ENCODE peak calls at places on chromosomes 2 and 18, in six cellular contexts. One of them, this sample, is unnamed.

GRCh38 chr2:239469101-239469960 is 68.5 kb upstream of the HDAC4 start:
- DNase-seq in cardiac muscle cell: no peak
- DNase-seq in AG10803: no peak
- DNase-seq in astrocyte of the spinal cord: no peak
- DNase-seq in heart right ventricle: no peak
- DNase-seq in mucosa of descending colon: no peak
- DNase-seq in this sample: no peak

GRCh38 chr2:68714866-68715265 is 19.7 kb upstream of the ARHGAP25 start:
- DNase-seq in cardiac muscle cell: no peak
- DNase-seq in AG10803: no peak
- DNase-seq in astrocyte of the spinal cord: no peak
- DNase-seq in heart right ventricle: peak
- DNase-seq in mucosa of descending colon: peak
- DNase-seq in this sample: no peak

GRCh38 chr18:57887984-57888383 is 84.9 kb upstream of the ATP8B1 start:
- DNase-seq in cardiac muscle cell: no peak
- DNase-seq in AG10803: no peak
- DNase-seq in astrocyte of the spinal cord: no peak
- DNase-seq in heart right ventricle: no peak
- DNase-seq in mucosa of descending colon: no peak
- DNase-seq in this sample: no peak

GRCh38 chr2:219509780-219510511 is 4.3 kb upstream of the ASIC4 start:
- DNase-seq in cardiac muscle cell: peak
- DNase-seq in AG10803: peak
- DNase-seq in astrocyte of the spinal cord: peak
- DNase-seq in heart right ventricle: peak
- DNase-seq in mucosa of descending colon: peak
- DNase-seq in this sample: peak

GRCh38 chr18:66495844-66496243 is 108.0 kb downstream of the CDH19 start:
- DNase-seq in cardiac muscle cell: peak
- DNase-seq in AG10803: no peak
- DNase-seq in astrocyte of the spinal cord: peak
- DNase-seq in heart right ventricle: peak
- DNase-seq in mucosa of descending colon: no peak
- DNase-seq in this sample: peak

GRCh38 chr2:128903637-128904036 is 585.0 kb upstream of the HS6ST1 start:
- DNase-seq in cardiac muscle cell: no peak
- DNase-seq in AG10803: no peak
- DNase-seq in astrocyte of the spinal cord: no peak
- DNase-seq in heart right ventricle: no peak
- DNase-seq in mucosa of descending colon: no peak
- DNase-seq in this sample: no peak

GRCh38 chr18:3450358-3451107 is 561 bp downstream of the TGIF1 start:
- DNase-seq in cardiac muscle cell: peak
- DNase-seq in AG10803: peak
- DNase-seq in astrocyte of the spinal cord: peak
- DNase-seq in heart right ventricle: peak
- DNase-seq in mucosa of descending colon: peak
- DNase-seq in this sample: peak

GRCh38 chr2:53452957-53453748 is 314.5 kb upstream of the CHAC2 start:
- DNase-seq in cardiac muscle cell: no peak
- DNase-seq in AG10803: no peak
- DNase-seq in astrocyte of the spinal cord: no peak
- DNase-seq in heart right ventricle: peak
- DNase-seq in mucosa of descending colon: no peak
- DNase-seq in this sample: no peak

GRCh38 chr18:45870419-45870818 is 44.9 kb downstream of the SIGLEC15 start:
- DNase-seq in cardiac muscle cell: no peak
- DNase-seq in AG10803: no peak
- DNase-seq in astrocyte of the spinal cord: no peak
- DNase-seq in heart right ventricle: no peak
- DNase-seq in mucosa of descending colon: no peak
- DNase-seq in this sample: no peak

GRCh38 chr2:26883971-26884370 is 36.0 kb downstream of the DPYSL5 start:
- DNase-seq in cardiac muscle cell: no peak
- DNase-seq in AG10803: no peak
- DNase-seq in astrocyte of the spinal cord: no peak
- DNase-seq in heart right ventricle: no peak
- DNase-seq in mucosa of descending colon: no peak
- DNase-seq in this sample: no peak

GRCh38 chr2:142131016-142131714 is at the start of gene LRP1B:
- DNase-seq in cardiac muscle cell: peak
- DNase-seq in AG10803: peak
- DNase-seq in astrocyte of the spinal cord: peak
- DNase-seq in heart right ventricle: no peak
- DNase-seq in mucosa of descending colon: no peak
- DNase-seq in this sample: peak

GRCh38 chr2:24490674-24491625 is at the start of gene NCOA1:
- DNase-seq in cardiac muscle cell: peak
- DNase-seq in AG10803: peak
- DNase-seq in astrocyte of the spinal cord: peak
- DNase-seq in heart right ventricle: peak
- DNase-seq in mucosa of descending colon: peak
- DNase-seq in this sample: peak

GRCh38 chr18:46338213-46338612 is 234.0 kb downstream of the HAUS1 start:
- DNase-seq in cardiac muscle cell: no peak
- DNase-seq in AG10803: no peak
- DNase-seq in astrocyte of the spinal cord: no peak
- DNase-seq in heart right ventricle: no peak
- DNase-seq in mucosa of descending colon: no peak
- DNase-seq in this sample: no peak

GRCh38 chr2:18423636-18424035 is 136.8 kb downstream of the RDH14 start:
- DNase-seq in cardiac muscle cell: no peak
- DNase-seq in AG10803: no peak
- DNase-seq in astrocyte of the spinal cord: no peak
- DNase-seq in heart right ventricle: no peak
- DNase-seq in mucosa of descending colon: no peak
- DNase-seq in this sample: no peak

GRCh38 chr2:18428516-18428915 is 131.9 kb downstream of the RDH14 start:
- DNase-seq in cardiac muscle cell: no peak
- DNase-seq in AG10803: no peak
- DNase-seq in astrocyte of the spinal cord: no peak
- DNase-seq in heart right ventricle: no peak
- DNase-seq in mucosa of descending colon: no peak
- DNase-seq in this sample: no peak

GRCh38 chr2:18425186-18425585 is 135.3 kb downstream of the RDH14 start:
- DNase-seq in cardiac muscle cell: peak
- DNase-seq in AG10803: no peak
- DNase-seq in astrocyte of the spinal cord: no peak
- DNase-seq in heart right ventricle: no peak
- DNase-seq in mucosa of descending colon: no peak
- DNase-seq in this sample: peak

GRCh38 chr2:18422416-18423165 is 137.9 kb downstream of the RDH14 start:
- DNase-seq in cardiac muscle cell: no peak
- DNase-seq in AG10803: peak
- DNase-seq in astrocyte of the spinal cord: no peak
- DNase-seq in heart right ventricle: no peak
- DNase-seq in mucosa of descending colon: no peak
- DNase-seq in this sample: no peak

DNA sequence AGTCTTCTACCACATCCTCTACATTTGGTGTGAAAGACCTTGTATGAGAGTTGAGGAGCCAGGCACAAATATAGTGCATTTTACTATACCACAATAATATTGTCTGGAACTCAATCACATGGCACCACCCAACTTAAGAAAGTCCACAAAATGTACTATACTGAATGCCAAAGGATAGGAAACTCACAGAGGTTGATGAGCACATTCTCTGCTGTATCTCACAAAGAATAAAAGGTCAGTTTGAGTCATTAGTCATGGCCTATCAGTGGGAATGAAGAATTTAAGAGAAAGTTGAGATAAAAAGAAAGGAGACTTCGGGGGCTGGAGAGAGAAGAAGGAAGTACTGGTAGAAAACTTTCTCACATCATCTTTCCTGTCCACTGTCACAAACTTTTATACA is 134.3 kb downstream of the RDH14 start:
- DNase-seq in cardiac muscle cell: no peak
- DNase-seq in AG10803: no peak
- DNase-seq in astrocyte of the spinal cord: no peak
- DNase-seq in heart right ventricle: no peak
- DNase-seq in mucosa of descending colon: no peak
- DNase-seq in this sample: no peak
- H3K4me3 ChIP-seq in cardiac muscle cell: no peak
- H3K4me3 ChIP-seq in AG10803: no peak
- H3K4me3 ChIP-seq in astrocyte of the spinal cord: no peak
- H3K4me3 ChIP-seq in heart right ventricle: no peak
- H3K4me3 ChIP-seq in mucosa of descending colon: no peak
- H3K4me3 ChIP-seq in this sample: no peak

DNA sequence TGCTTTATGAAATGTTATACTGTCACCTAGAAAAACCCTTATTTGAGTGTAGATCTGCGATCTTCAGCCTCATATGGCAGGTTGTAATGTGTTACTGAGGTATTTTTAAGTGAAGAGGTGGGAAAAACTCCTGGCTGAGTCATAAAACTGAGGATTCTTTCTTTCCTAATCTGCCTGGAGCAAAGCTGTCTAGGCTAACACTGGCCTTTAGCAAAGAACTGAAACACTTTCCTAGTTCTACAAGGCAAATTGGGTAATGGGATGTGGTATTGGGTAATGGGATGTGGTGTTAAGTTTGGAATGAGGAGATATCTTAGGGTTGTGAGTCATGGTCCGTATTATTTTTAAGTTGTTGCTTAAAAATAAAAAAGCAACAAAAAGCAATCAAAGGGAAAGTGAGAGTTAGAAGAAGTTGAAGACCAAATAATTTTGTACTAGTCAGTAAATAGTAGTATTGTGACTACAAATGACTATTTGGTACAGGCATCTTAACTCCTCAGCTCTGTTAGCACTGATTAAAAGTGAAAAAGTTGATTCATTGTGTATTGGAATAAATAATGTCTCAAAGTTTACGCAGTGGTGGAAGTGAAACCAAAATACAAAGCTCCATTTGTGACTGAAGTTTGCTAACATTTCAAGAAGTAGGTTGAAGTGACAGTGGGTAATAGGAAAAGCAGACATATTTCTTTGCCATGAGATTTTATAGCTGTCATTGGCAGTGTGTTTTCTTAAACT is 216.8 kb downstream of the CAMKMT start:
- DNase-seq in cardiac muscle cell: peak
- DNase-seq in AG10803: peak
- DNase-seq in astrocyte of the spinal cord: peak
- DNase-seq in heart right ventricle: no peak
- DNase-seq in mucosa of descending colon: no peak
- DNase-seq in this sample: peak
- H3K4me3 ChIP-seq in cardiac muscle cell: no peak
- H3K4me3 ChIP-seq in AG10803: no peak
- H3K4me3 ChIP-seq in astrocyte of the spinal cord: no peak
- H3K4me3 ChIP-seq in heart right ventricle: no peak
- H3K4me3 ChIP-seq in mucosa of descending colon: no peak
- H3K4me3 ChIP-seq in this sample: peak

GRCh38 chr2:47321006-47321405 is 82.0 kb upstream of the MSH2 start:
- DNase-seq in cardiac muscle cell: no peak
- DNase-seq in AG10803: no peak
- DNase-seq in astrocyte of the spinal cord: no peak
- DNase-seq in heart right ventricle: no peak
- DNase-seq in mucosa of descending colon: no peak
- DNase-seq in this sample: no peak
- H3K4me3 ChIP-seq in cardiac muscle cell: no peak
- H3K4me3 ChIP-seq in AG10803: no peak
- H3K4me3 ChIP-seq in astrocyte of the spinal cord: no peak
- H3K4me3 ChIP-seq in heart right ventricle: no peak
- H3K4me3 ChIP-seq in mucosa of descending colon: no peak
- H3K4me3 ChIP-seq in this sample: no peak

DNA sequence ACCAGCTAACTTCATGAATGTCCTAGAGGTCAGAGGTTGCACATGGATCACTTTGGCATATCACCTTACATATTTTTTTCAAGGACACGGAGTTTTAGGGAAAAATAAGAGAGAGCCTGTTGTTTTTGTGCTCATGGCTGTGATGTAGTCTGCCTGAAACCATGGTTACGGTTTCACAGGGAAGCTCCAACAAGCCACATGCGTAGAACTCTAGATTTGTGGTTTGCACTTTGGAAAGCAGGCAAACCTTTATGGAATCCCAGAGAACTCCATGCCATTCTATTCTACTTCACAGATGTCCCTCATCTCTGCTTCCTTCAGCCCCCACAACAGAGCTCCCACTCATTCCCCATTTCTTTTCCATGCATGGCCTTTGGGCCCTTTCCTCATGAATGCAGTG is 2.1 kb downstream of the PRKCE start:
- DNase-seq in cardiac muscle cell: peak
- DNase-seq in AG10803: peak
- DNase-seq in astrocyte of the spinal cord: peak
- DNase-seq in heart right ventricle: no peak
- DNase-seq in mucosa of descending colon: no peak
- DNase-seq in this sample: no peak
- H3K4me3 ChIP-seq in cardiac muscle cell: no peak
- H3K4me3 ChIP-seq in AG10803: peak
- H3K4me3 ChIP-seq in astrocyte of the spinal cord: no peak
- H3K4me3 ChIP-seq in heart right ventricle: no peak
- H3K4me3 ChIP-seq in mucosa of descending colon: no peak
- H3K4me3 ChIP-seq in this sample: no peak

DNA sequence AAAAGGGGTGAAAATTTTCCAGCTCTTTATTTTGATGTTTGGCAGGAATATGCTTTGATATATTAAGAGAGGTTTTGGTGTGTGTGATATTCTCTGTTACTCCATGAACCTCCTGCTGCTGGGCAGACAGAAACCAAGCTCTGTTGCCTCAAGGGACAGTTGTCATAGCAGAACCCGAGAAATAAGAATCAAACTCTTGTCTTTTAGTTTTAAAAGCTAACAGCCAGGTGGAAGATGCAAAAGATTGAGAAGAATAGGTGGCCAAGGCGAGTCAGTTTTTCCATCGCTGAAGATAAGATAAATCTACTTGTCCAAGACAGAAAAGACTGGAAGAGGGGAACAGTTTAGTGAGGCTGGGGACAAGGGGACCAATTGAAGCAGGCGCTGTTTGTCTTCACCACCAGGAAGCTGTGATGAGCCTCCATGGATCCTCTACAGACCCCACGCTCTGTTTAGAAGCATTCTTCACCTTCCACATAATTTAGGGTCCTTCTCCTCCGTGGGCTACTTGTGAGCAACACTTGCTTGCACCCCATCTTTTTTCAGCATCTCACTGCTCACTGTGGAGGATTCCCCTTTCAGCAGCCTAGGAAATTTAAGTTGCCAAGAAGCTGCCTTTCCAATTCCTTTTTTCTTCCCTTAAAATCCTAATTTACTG is 23.9 kb downstream of the PMAIP1 start:
- DNase-seq in cardiac muscle cell: no peak
- DNase-seq in AG10803: no peak
- DNase-seq in astrocyte of the spinal cord: no peak
- DNase-seq in heart right ventricle: no peak
- DNase-seq in mucosa of descending colon: no peak
- DNase-seq in this sample: no peak
- H3K4me3 ChIP-seq in cardiac muscle cell: no peak
- H3K4me3 ChIP-seq in AG10803: no peak
- H3K4me3 ChIP-seq in astrocyte of the spinal cord: no peak
- H3K4me3 ChIP-seq in heart right ventricle: no peak
- H3K4me3 ChIP-seq in mucosa of descending colon: no peak
- H3K4me3 ChIP-seq in this sample: no peak

GRCh38 chr2:143354050-143354449 is 224.8 kb downstream of the ARHGAP15 start:
- DNase-seq in cardiac muscle cell: no peak
- DNase-seq in AG10803: no peak
- DNase-seq in astrocyte of the spinal cord: no peak
- DNase-seq in heart right ventricle: no peak
- DNase-seq in mucosa of descending colon: no peak
- DNase-seq in this sample: no peak
- H3K4me3 ChIP-seq in cardiac muscle cell: no peak
- H3K4me3 ChIP-seq in AG10803: no peak
- H3K4me3 ChIP-seq in astrocyte of the spinal cord: no peak
- H3K4me3 ChIP-seq in heart right ventricle: no peak
- H3K4me3 ChIP-seq in mucosa of descending colon: no peak
- H3K4me3 ChIP-seq in this sample: no peak

This sample was measured in fibroblast of pulmonary artery.